ENCODE peak calls at places on chromosomes 16 and 17, in eight cellular contexts. N is GM23248, K is hepatocyte, P is GM23338, F is HCT116, D is OCI-LY7, U is MM.1S, V is SK-N-SH. Z is an unnamed sample.

GRCh38 chr17:49035470-49036269 is 38.5 kb downstream of the IGF2BP1 start:
- DNase-seq in P (peak; percentile 92), F (peak; percentile 82), D (peak; percentile 48), K (peak; percentile 33), V (peak; percentile 84), N (peak; percentile 75), U (peak; percentile 70), Z (peak; percentile 74)

GRCh38 chr17:7490144-7490543 is 6.0 kb downstream of the POLR2A start:
- DNase-seq in U (no peak), F (no peak), V (no peak), K (no peak), D (no peak), P (no peak), N (no peak), Z (no peak)

GRCh38 chr17:4249452-4250029 is 14.2 kb downstream of the ANKFY1 start:
- DNase-seq in F (no peak), U (peak; percentile 36), V (peak; percentile 58), P (peak; percentile 81), N (peak; percentile 70), K (peak; percentile 57), D (peak; percentile 60), Z (peak; percentile 43)

GRCh38 chr16:11165349-11165748 is 90.7 kb downstream of the SOCS1 start:
- DNase-seq in V (no peak), K (no peak), F (no peak), P (no peak), N (no peak), D (no peak), U (no peak), Z (no peak)

GRCh38 chr17:36827056-36827455 is 110.2 kb upstream of the LHX1 start:
- DNase-seq in D (no peak), P (peak; percentile 51), V (no peak), F (no peak), K (no peak), N (no peak), U (no peak), Z (no peak)

GRCh38 chr16:56886296-56886695 is 21.3 kb downstream of the SLC12A3 start:
- DNase-seq in K (no peak), P (no peak), U (no peak), F (no peak), D (no peak), V (no peak), N (no peak), Z (no peak)

GRCh38 chr17:82619211-82619610 is 29.0 kb downstream of the WDR45B start:
- DNase-seq in N (no peak), U (no peak), P (no peak), D (no peak), F (no peak), V (no peak), K (no peak), Z (no peak)

GRCh38 chr16:81896902-81897301 is 114.4 kb downstream of the SDR42E1 start:
- DNase-seq in P (no peak), F (no peak), N (no peak), K (no peak), V (no peak), D (no peak), U (no peak), Z (peak; percentile 15)

GRCh38 chr17:74359916-74360315 is 1.8 kb downstream of the BTBD17 start:
- DNase-seq in N (no peak), D (no peak), V (no peak), P (no peak), F (no peak), U (no peak), K (no peak), Z (no peak)

GRCh38 chr17:74358696-74359095 is 3.0 kb downstream of the BTBD17 start:
- DNase-seq in D (no peak), P (peak; percentile 38), V (no peak), N (no peak), U (no peak), K (no peak), F (no peak), Z (no peak)

GRCh38 chr17:74361613-74362391 is at the start of gene BTBD17:
- DNase-seq in P (peak; percentile 84), D (no peak), U (no peak), N (peak; percentile 55), F (no peak), K (peak; percentile 71), V (peak; percentile 78), Z (peak; percentile 68)

GRCh38 chr17:74362811-74363498 is 1.3 kb upstream of the BTBD17 start:
- DNase-seq in U (no peak), V (no peak), N (no peak), D (no peak), K (no peak), F (no peak), P (no peak), Z (no peak)

GRCh38 chr17:74360993-74361612 is 565 bp downstream of the BTBD17 start:
- DNase-seq in N (no peak), U (no peak), K (no peak), V (no peak), F (no peak), P (peak; percentile 19), D (no peak), Z (no peak)
- H3K4me3 ChIP-seq in N (no peak overlapping the region), U (no peak overlapping the region), K (no peak overlapping the region), V (no peak overlapping the region), F (no peak overlapping the region), P (peak overlapping the region; percentile 51), D (no peak overlapping the region), Z (no peak overlapping the region)

GRCh38 chr17:38602862-38603785 is 2.6 kb downstream of the SRCIN1 start:
- DNase-seq in N (no peak), P (peak; percentile 73), D (no peak), F (no peak), K (no peak), V (no peak), U (no peak), Z (no peak)

GRCh38 chr17:38604479-38605229 is 1.1 kb downstream of the SRCIN1 start:
- DNase-seq in K (peak; percentile 44), N (peak; percentile 34), P (peak; percentile 82), V (peak; percentile 69), D (peak; percentile 28), F (no peak), U (peak; percentile 7), Z (no peak)

GRCh38 chr17:38605230-38605851 is 411 bp downstream of the SRCIN1 start:
- DNase-seq in N (no peak), U (no peak), K (peak; percentile 41), F (no peak), D (no peak), V (peak; percentile 90), P (peak; percentile 82), Z (no peak)

GRCh38 chr17:38602453-38602852 is 3.3 kb downstream of the SRCIN1 start:
- DNase-seq in V (no peak), F (no peak), P (peak; percentile 58), D (no peak), N (peak; percentile 37), U (no peak), K (no peak), Z (no peak)

DNA sequence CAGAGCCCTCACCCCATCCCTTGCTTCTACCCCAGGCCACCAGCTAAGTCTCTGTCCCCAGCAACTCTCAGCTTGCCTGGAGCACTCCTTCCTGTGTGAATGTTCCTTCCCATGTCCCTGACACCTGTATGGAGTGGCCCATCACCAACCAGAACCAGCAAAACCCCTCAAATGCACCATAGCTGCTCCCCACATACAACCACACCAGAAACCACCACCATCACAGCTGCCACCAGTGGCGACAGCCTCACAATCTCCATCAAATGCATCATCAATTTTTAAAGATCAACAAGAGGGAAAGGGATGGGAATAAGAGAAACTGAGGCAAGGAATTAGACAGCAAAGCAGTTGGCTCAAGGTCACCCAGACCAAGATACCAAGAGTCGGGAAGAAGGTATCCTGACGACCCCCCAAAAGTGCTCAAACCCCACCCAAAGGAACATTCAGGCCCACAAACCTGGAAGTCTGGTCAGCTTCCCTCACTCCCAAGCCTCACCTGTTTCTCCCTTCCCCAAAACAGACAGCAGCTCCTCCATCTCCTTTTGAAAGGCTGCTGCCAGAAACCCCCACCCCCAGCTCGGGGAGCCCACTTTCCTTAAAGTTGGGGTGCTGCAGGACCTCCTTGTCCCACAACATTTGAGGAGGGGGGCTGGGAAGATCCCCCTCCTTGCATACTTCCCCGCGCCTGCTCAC is 1.8 kb downstream of the SRCIN1 start:
- DNase-seq in F (no peak), K (no peak), P (no peak), D (no peak), N (no peak), V (no peak), U (no peak), Z (no peak)
- H2AFZ ChIP-seq in F (no peak overlapping the region), K (no peak overlapping the region), P (peak overlapping the region; percentile 47), D (no peak overlapping the region), N (no peak overlapping the region), V (no peak overlapping the region), U (no peak overlapping the region), Z (no peak overlapping the region)

GRCh38 chr16:889586-889985 is 81.2 kb downstream of the LMF1 start:
- DNase-seq in F (no peak), P (no peak), V (no peak), K (no peak), N (no peak), D (no peak), U (no peak), Z (no peak)

GRCh38 chr16:886802-887731 is 83.7 kb downstream of the LMF1 start:
- DNase-seq in K (peak; percentile 51), V (no peak), P (peak; percentile 81), F (no peak), D (no peak), U (no peak), N (no peak), Z (no peak)

GRCh38 chr16:886084-886543 is 84.7 kb downstream of the LMF1 start:
- DNase-seq in U (no peak), V (peak; percentile 57), P (peak; percentile 77), F (no peak), D (no peak), K (peak; percentile 36), N (no peak), Z (no peak)

GRCh38 chr16:888901-889570 is 81.7 kb downstream of the LMF1 start:
- DNase-seq in D (no peak), U (no peak), F (no peak), P (no peak), N (no peak), V (no peak), K (no peak), Z (no peak)

DNA sequence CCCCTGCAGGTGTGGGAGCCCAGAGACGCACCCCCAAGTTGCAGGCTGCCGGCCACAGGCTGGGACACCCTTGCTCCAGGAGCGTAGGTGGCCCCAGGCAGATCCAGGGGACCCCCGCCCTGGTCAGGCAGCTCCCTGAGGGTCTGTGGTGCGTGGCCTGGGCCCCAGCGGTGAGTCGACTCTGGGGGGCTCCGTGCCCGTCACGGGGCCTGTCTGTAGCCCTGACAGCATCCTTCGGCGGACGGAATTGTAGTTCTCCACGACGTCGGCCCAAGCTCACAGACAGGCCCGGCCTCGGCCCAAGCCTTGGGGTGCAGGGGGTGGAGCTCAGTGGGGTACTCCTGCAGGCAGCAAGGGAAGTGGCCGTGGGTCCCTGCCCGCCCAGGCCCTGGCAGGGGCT is 82.9 kb downstream of the LMF1 start:
- DNase-seq in D (no peak), P (no peak), U (no peak), N (no peak), F (no peak), K (no peak), V (no peak), Z (no peak)
- H3K9me2 ChIP-seq in D (no peaks in the 10 kb centered on the region), P (no peaks in the 10 kb centered on the region), U (no peaks in the 10 kb centered on the region), N (no peaks in the 10 kb centered on the region), F (no peaks in the 10 kb centered on the region), K (no peaks in the 10 kb centered on the region), V (no peaks in the 10 kb centered on the region), Z (no peaks in the 10 kb centered on the region)

DNA sequence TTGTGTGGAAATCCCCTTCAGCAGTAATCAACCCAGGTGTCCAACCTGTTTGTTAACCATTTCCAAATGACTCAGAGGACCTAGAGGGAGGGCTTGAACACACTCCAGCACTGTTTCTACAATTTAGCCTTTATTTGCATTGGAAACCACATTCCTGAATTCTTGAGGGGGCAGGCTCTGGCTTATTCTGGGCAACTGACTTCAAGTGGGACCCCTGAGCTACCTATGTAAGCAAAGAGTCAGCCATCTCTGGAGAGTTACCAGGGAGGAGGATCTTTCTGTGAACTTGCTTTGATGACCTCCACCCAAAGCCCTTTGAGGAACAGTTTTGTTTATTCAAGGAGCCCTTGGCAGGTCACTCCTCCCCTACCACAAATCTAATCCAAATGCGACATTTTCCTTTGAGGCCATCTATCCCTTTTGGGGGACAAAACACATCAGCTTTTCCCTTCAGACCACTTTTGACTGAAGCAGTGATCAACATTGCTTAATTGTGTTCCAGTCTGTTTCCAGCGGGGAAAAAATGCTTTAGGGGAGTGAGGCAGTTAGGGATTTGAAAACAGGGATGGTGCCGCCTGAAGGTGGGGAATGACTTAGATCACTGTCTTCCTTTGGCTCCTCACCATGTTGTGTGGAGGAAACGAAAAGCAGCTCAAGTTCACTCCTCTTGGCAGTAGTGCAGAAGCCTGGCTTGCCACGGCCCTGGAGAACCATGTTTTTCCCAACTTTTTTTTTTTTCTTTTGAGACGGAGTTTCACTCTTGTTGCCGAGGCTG is 46.2 kb downstream of the TUBD1 start:
- DNase-seq in P (peak; percentile 62), D (peak; percentile 53), U (peak; percentile 84), F (peak; percentile 94), K (peak; percentile 76), N (peak; percentile 84), V (no peak), Z (peak; percentile 99)
- H3K4me3 ChIP-seq in P (no peak overlapping the region), D (no peak overlapping the region), U (peak overlapping the region; percentile 13), F (peak overlapping the region; percentile 9), K (no peak overlapping the region), N (peak overlapping the region; percentile 32), V (no peak overlapping the region), Z (peak overlapping the region; percentile 54)